ENCODE peak calls at places on chromosomes 2 and 18, in five cellular contexts. One of them, this sample, is unnamed.

GRCh38 chr2:88165604-88166003 is 4.5 kb upstream of the THNSL2 start:
- DNase-seq in aorta: no peak
- DNase-seq in body of pancreas: no peak
- DNase-seq in cardiac muscle cell: no peak
- DNase-seq in endothelial cell of umbilical vein: no peak
- DNase-seq in this sample: no peak

GRCh38 chr2:215790548-215791421 is 222.6 kb downstream of the MREG start:
- DNase-seq in endothelial cell of umbilical vein: no peak
- DNase-seq in aorta: no peak
- DNase-seq in body of pancreas: no peak
- DNase-seq in cardiac muscle cell: no peak
- DNase-seq in this sample: no peak

GRCh38 chr2:100291152-100291970 is 30.9 kb downstream of the LONRF2 start:
- DNase-seq in body of pancreas: peak
- DNase-seq in endothelial cell of umbilical vein: peak
- DNase-seq in aorta: peak
- DNase-seq in cardiac muscle cell: peak
- DNase-seq in this sample: peak

GRCh38 chr2:205612661-205613060 is 69.6 kb upstream of the NRP2 start:
- DNase-seq in aorta: no peak
- DNase-seq in body of pancreas: no peak
- DNase-seq in cardiac muscle cell: no peak
- DNase-seq in endothelial cell of umbilical vein: no peak
- DNase-seq in this sample: no peak

GRCh38 chr2:203819434-203820133 is 48.0 kb upstream of the CTLA4 start:
- DNase-seq in aorta: peak
- DNase-seq in endothelial cell of umbilical vein: no peak
- DNase-seq in cardiac muscle cell: no peak
- DNase-seq in body of pancreas: peak
- DNase-seq in this sample: no peak

GRCh38 chr18:9803698-9804516 is 81.9 kb upstream of the TXNDC2 start:
- DNase-seq in cardiac muscle cell: peak
- DNase-seq in body of pancreas: peak
- DNase-seq in aorta: peak
- DNase-seq in endothelial cell of umbilical vein: peak
- DNase-seq in this sample: no peak

GRCh38 chr2:171706152-171706803 is 19.0 kb downstream of the DYNC1I2 start:
- DNase-seq in aorta: no peak
- DNase-seq in body of pancreas: no peak
- DNase-seq in endothelial cell of umbilical vein: peak
- DNase-seq in cardiac muscle cell: no peak
- DNase-seq in this sample: no peak

GRCh38 chr2:23298551-23298950 is 86.4 kb upstream of the KLHL29 start:
- DNase-seq in cardiac muscle cell: no peak
- DNase-seq in body of pancreas: no peak
- DNase-seq in aorta: no peak
- DNase-seq in endothelial cell of umbilical vein: no peak
- DNase-seq in this sample: no peak

GRCh38 chr2:132415256-132416079 is 1.1 kb upstream of the GPR39 start:
- DNase-seq in body of pancreas: no peak
- DNase-seq in cardiac muscle cell: no peak
- DNase-seq in endothelial cell of umbilical vein: no peak
- DNase-seq in aorta: no peak
- DNase-seq in this sample: no peak

GRCh38 chr2:216551234-216551633 is 52.6 kb downstream of the RPL37A start:
- DNase-seq in cardiac muscle cell: no peak
- DNase-seq in aorta: no peak
- DNase-seq in body of pancreas: peak
- DNase-seq in endothelial cell of umbilical vein: peak
- DNase-seq in this sample: no peak

GRCh38 chr2:127424598-127425379 is 6.6 kb downstream of the PROC start:
- DNase-seq in body of pancreas: no peak
- DNase-seq in cardiac muscle cell: no peak
- DNase-seq in endothelial cell of umbilical vein: no peak
- DNase-seq in aorta: no peak
- DNase-seq in this sample: no peak

GRCh38 chr18:26470011-26470637 is 78.2 kb downstream of the KCTD1 start:
- DNase-seq in body of pancreas: no peak
- DNase-seq in cardiac muscle cell: peak
- DNase-seq in aorta: no peak
- DNase-seq in endothelial cell of umbilical vein: no peak
- DNase-seq in this sample: no peak

GRCh38 chr2:39448169-39448502 is 11.1 kb upstream of the MAP4K3 start:
- DNase-seq in endothelial cell of umbilical vein: no peak
- DNase-seq in cardiac muscle cell: no peak
- DNase-seq in aorta: no peak
- DNase-seq in body of pancreas: no peak
- DNase-seq in this sample: no peak

DNA sequence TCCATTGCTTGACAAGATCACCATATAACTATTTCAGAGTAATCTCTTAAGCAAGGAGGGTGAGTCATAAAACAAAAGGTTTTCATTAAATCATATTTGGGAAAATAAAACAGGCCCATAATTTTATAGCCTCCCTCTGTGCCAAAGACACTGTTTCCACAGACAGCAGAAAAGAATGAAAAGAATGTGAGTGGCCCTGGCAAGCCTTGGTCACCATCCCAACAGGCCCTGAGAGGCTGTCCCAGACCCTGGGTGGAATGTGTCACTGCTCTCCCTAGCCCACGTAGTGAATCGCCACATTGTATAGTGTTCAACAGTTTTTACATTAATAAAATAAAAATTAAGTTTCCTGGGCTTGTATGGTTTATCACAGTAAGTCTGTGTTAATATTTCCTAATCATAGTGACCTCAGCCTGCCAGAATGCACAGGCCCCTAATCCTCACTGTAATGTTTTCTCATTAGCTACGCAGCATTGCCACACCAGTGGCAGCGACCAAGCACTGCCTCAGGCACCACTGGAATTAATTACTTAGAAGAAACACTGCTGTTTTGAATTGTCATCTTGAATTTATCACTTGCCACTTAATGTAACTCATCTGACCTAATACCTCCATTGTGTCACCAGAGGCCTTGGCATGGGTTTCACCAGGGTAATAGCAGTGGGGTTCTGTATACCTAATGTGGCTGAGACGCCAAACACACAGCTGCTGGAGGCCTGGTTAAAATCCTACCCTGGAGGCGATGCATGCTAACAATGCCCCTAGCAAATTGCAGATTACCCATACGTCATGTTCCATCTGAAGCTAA is 401.8 kb downstream of the LNPK start:
- DNase-seq in endothelial cell of umbilical vein: no peak
- DNase-seq in cardiac muscle cell: peak
- DNase-seq in aorta: no peak
- DNase-seq in body of pancreas: peak
- DNase-seq in this sample: no peak
- H3K4me3 ChIP-seq in endothelial cell of umbilical vein: no peak
- H3K4me3 ChIP-seq in cardiac muscle cell: no peak
- H3K4me3 ChIP-seq in aorta: no peak
- H3K4me3 ChIP-seq in body of pancreas: no peak
- H3K4me3 ChIP-seq in this sample: no peak

DNA sequence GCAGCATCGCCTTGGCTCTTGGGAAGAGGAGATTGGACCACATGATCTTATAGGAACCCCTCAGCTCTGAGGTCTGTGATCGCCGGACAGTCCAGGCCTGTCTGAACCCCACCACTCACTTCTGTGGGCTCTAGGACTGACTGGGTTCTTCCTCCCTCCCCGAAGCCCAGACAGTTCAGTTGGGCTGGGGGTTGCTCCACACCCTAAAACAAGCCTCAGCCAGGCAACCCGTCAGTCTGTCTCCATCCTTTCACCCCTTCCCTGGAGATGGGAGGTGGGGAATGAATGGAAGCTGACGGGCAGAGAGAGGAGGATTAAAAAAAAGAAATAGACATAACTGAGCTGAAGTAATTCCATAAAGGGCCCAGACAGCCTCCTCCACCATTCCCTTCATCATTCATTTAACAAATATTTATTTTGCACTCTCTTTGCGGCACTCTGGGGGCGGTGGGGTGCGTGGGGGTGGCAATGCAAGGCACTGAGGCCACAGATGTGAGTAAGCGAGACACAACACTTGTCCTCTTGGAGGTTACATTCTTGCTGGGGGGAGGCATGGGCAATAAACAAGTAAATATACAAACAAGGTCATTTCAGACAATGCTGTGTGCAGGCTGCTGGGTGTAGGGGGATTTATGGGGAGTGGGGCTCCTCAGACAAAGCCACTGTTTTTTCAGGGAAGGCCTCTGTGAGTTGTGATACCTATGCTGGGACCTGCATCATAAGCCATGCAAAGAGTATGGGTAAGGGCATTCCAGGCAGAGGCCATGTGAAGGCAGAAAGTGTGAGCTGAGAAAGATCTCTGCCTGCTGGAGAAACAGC is 12.9 kb downstream of the WNT10A start:
- DNase-seq in aorta: no peak
- DNase-seq in endothelial cell of umbilical vein: no peak
- DNase-seq in body of pancreas: no peak
- DNase-seq in cardiac muscle cell: no peak
- DNase-seq in this sample: no peak
- H3K4me3 ChIP-seq in aorta: no peak
- H3K4me3 ChIP-seq in endothelial cell of umbilical vein: no peak
- H3K4me3 ChIP-seq in body of pancreas: no peak
- H3K4me3 ChIP-seq in cardiac muscle cell: peak
- H3K4me3 ChIP-seq in this sample: peak

GRCh38 chr18:6052449-6052913 is 157.2 kb upstream of the TMEM200C start:
- DNase-seq in cardiac muscle cell: no peak
- DNase-seq in endothelial cell of umbilical vein: no peak
- DNase-seq in aorta: no peak
- DNase-seq in body of pancreas: no peak
- DNase-seq in this sample: no peak

GRCh38 chr18:6054443-6054842 is 159.1 kb upstream of the TMEM200C start:
- DNase-seq in endothelial cell of umbilical vein: no peak
- DNase-seq in aorta: no peak
- DNase-seq in cardiac muscle cell: peak
- DNase-seq in body of pancreas: no peak
- DNase-seq in this sample: no peak

GRCh38 chr18:6056171-6056932 is 161.0 kb upstream of the TMEM200C start:
- DNase-seq in aorta: no peak
- DNase-seq in body of pancreas: no peak
- DNase-seq in endothelial cell of umbilical vein: peak
- DNase-seq in cardiac muscle cell: peak
- DNase-seq in this sample: no peak

GRCh38 chr18:6057604-6058003 is 162.3 kb upstream of the TMEM200C start:
- DNase-seq in cardiac muscle cell: no peak
- DNase-seq in aorta: no peak
- DNase-seq in body of pancreas: no peak
- DNase-seq in endothelial cell of umbilical vein: no peak
- DNase-seq in this sample: no peak

DNA sequence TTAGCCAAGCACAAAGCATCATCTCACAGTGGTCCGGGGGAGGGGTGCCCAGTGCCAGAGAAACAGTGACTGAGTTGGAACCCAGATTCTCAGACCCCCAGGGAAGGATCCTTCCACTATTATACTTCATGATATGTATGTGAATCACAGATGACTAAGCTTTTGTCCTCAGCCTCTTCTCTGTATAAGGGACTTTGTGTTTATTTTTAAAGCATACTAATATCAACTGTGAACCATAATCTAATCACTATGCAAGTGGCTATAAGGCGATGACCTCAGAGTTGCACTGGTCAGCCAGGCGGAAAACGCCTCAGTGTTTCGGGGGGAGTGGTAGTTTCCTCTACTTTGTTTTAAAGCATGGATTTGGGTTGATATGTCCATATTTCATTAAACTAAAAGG is 160.4 kb upstream of the TMEM200C start:
- DNase-seq in body of pancreas: no peak
- DNase-seq in aorta: no peak
- DNase-seq in cardiac muscle cell: no peak
- DNase-seq in endothelial cell of umbilical vein: peak
- DNase-seq in this sample: no peak
- H3K4me3 ChIP-seq in body of pancreas: no peak
- H3K4me3 ChIP-seq in aorta: no peak
- H3K4me3 ChIP-seq in cardiac muscle cell: no peak
- H3K4me3 ChIP-seq in endothelial cell of umbilical vein: no peak
- H3K4me3 ChIP-seq in this sample: no peak

GRCh38 chr2:160419776-160420521 is 73.7 kb downstream of the RBMS1 start:
- DNase-seq in cardiac muscle cell: no peak
- DNase-seq in endothelial cell of umbilical vein: peak
- DNase-seq in body of pancreas: no peak
- DNase-seq in aorta: no peak
- DNase-seq in this sample: no peak
- H3K4me3 ChIP-seq in cardiac muscle cell: no peak
- H3K4me3 ChIP-seq in endothelial cell of umbilical vein: no peak
- H3K4me3 ChIP-seq in body of pancreas: no peak
- H3K4me3 ChIP-seq in aorta: no peak
- H3K4me3 ChIP-seq in this sample: no peak

DNA sequence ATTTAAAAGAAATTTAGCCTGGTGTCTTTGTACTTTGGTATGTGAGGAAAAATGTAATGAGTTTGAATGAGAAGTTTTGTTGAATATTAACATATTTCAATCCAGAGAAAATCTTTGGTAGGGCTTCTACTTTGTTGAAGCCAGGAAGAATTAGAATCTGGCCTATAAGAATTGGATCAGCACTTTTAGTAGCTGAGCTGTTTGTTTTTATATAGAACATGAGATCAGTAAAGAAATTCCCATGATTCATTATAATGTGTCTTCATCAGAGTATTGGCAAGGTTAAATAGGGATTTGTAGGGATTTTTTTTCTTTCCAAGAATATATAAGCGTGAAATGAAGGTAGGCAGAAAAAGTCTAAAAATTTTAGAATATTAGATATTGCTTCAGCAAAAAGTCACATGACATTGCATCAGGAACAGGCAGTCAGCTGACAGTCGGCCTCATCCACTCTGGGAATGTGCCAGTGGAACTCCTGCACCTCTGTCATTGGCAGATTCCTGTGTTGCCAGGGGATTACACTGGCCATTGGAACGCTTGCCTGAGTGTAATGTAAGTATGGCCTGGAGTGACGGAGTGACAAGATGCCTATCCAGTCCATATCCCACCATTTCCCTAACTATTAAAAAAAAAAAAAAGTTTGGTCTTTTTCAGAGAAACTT is 60.6 kb downstream of the SERTAD2 start:
- DNase-seq in body of pancreas: no peak
- DNase-seq in endothelial cell of umbilical vein: no peak
- DNase-seq in cardiac muscle cell: no peak
- DNase-seq in aorta: peak
- DNase-seq in this sample: no peak
- H3K4me3 ChIP-seq in body of pancreas: no peak
- H3K4me3 ChIP-seq in endothelial cell of umbilical vein: no peak
- H3K4me3 ChIP-seq in cardiac muscle cell: no peak
- H3K4me3 ChIP-seq in aorta: no peak
- H3K4me3 ChIP-seq in this sample: no peak